ENCODE peak calls at places on chromosomes 2 and 18, in ten cellular contexts. A is upper lobe of right lung, V is tibial artery, U is body of pancreas, L is pancreas, H is mammary epithelial cell, C is colonic mucosa, N is PC-9, S is psoas muscle, R is suprapubic skin. G is an unnamed sample.

GRCh38 chr2:71299507-71299906 is 32.1 kb upstream of the ZNF638 start:
- DNase-seq in A (no peak), V (no peak), U (no peak), L (no peak), H (peak; percentile 16), C (no peak), N (no peak), S (no peak), R (no peak), G (no peak)

GRCh38 chr2:74205113-74205512 is 6.7 kb downstream of the MTHFD2 start:
- DNase-seq in A (no peak), V (no peak), U (no peak), L (no peak), H (no peak), C (no peak), N (no peak), S (no peak), R (no peak), G (no peak)

GRCh38 chr2:11286749-11287148 is 57.7 kb downstream of the ROCK2 start:
- DNase-seq in A (no peak), V (no peak), U (no peak), L (no peak), H (no peak), C (no peak), N (no peak), S (no peak), R (no peak), G (no peak)

GRCh38 chr2:73091164-73091563 is 19.7 kb upstream of the SFXN5 start:
- DNase-seq in A (no peak), V (no peak), U (no peak), L (no peak), H (no peak), C (no peak), N (no peak), S (no peak), R (no peak), G (peak; percentile 37)

GRCh38 chr2:10473121-10473756 is 25.1 kb upstream of the ODC1 start:
- DNase-seq in A (peak; percentile 15), V (peak; percentile 49), U (no peak), L (no peak), H (no peak), C (no peak), N (no peak), S (no peak), R (no peak), G (no peak)

GRCh38 chr2:240351826-240352426 is 83.5 kb upstream of the GPC1 start:
- DNase-seq in A (no peak), V (peak; percentile 55), U (no peak), L (no peak), H (no peak), C (no peak), N (no peak), S (no peak), R (no peak), G (no peak)

GRCh38 chr2:12318427-12319057 is 398.2 kb upstream of the TRIB2 start:
- DNase-seq in A (no peak), V (no peak), U (no peak), L (no peak), H (peak; percentile 93), C (peak; percentile 62), N (peak; percentile 93), S (no peak), R (no peak), G (no peak)

GRCh38 chr18:24831871-24832665 is 371.6 kb downstream of the HRH4 start:
- DNase-seq in A (no peak), V (no peak), U (no peak), L (peak; percentile 32), H (no peak), C (no peak), N (no peak), S (no peak), R (no peak), G (no peak)

DNA sequence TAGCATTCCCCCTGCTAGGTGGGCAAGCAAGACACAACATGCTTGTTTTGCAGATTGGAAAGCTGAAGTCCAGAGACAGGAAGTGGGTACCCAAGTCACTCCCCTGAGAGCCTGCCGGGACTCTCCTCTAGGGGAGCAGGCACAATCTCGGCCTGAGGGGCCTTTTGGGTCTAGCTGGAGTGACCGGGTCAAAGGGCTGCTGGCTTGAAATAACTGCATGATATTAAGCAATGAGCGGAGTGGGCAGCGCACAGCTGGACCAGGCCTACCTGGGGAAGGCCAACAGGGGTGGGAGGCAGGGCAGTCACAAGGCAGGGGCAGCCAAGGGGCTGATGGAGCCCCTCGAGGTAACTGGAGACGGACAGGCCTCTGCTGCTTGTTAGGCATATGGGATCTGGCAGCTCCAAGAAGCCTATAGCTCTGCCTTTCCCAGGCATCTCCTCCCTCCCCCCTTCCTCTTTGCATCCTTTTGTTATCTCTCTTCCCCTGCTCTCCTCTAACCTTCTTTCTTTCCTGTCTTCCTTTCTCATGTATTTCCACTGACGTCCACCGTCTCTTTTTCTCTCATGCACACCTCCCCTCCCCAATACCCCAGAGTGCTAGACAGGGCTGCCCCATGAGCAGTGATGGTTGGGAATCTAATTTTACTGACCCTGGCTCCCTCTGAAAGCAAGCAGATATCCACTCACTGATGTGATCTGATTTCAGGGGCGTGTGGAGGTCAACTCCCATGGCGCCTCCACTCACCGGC is 237.5 kb downstream of the LOXHD1 start:
- DNase-seq in A (peak; percentile 57), V (peak; percentile 53), U (no peak), L (no peak), H (no peak), C (no peak), N (no peak), S (no peak), R (peak; percentile 66), G (no peak)
- H3K27ac ChIP-seq in A (no peak overlapping the region), V (no peak overlapping the region), U (no peak overlapping the region), L (no peak overlapping the region), H (no peak overlapping the region), C (no peak overlapping the region), N (no peak overlapping the region), S (peak overlapping the region; percentile 81), R (no peak overlapping the region), G (no peak overlapping the region)

DNA sequence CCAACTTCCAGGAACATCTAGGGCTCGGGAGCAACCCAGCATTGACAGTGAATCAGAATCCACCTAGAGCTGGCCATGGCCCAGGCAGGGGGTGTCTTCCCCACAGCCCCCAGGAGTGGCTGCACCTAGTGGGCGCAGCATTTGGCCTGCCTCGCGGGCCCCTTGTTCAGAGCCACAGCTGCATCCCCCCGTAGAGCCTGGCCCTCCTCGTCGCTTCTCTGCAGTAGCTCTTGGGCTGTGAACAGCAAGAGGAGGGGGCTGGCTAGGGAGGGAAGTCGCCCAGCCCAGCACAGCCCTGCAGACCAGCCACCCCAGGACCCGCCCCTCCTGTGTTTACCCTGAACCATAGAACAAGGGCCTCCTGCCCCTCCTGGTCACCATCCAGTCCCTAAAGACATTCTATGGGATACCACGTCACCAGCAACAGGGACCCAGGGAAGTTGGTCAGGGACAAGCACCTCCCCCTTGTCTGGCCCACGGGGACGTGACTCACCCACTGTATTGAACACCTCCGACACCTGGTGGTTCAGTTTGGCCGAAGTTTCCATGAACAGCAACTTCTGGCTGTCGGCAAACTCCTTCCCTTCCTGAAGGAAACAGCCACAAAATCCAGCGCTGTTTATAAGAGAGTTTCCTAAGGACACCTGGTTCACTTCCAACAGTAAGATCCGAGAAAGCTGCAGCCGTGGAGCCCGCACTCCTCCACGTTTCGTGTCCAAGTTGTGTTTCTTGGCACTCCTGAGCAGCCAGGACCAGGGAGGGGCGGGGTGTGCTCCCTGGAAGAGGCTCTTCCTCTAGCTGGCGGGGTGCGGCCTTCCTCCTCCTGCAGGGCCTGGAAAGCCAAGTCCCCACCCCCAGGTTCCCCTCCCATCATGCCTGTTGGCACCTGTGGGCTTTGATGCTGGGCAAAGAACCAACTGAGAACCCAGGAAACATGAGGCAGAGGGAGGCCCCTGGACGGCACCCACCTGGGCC is 8.8 kb downstream of the PRLH start:
- DNase-seq in A (peak; percentile 77), V (no peak), U (peak; percentile 87), L (no peak), H (peak; percentile 78), C (peak; percentile 57), N (peak; percentile 61), S (no peak), R (no peak), G (peak; percentile 84)
- TF ChIP-seq CTCF in A (no peak), V (no peak), U (no peak), L (no peak), H (peak; percentile 28), C (no peak), N (no peak), S (no peak), R (no peak), G (no peak)

GRCh38 chr2:207143474-207144190 is 22.1 kb downstream of the KLF7 start:
- DNase-seq in A (peak; percentile 79), V (peak; percentile 92), U (peak; percentile 50), L (peak; percentile 16), H (no peak), C (peak; percentile 52), N (no peak), S (peak; percentile 82), R (peak; percentile 79), G (peak; percentile 92)

GRCh38 chr2:207143131-207143473 is 22.6 kb downstream of the KLF7 start:
- DNase-seq in A (no peak), V (no peak), U (no peak), L (no peak), H (no peak), C (no peak), N (no peak), S (no peak), R (no peak), G (no peak)

GRCh38 chr2:207141381-207141780 is 24.4 kb downstream of the KLF7 start:
- DNase-seq in A (no peak), V (no peak), U (no peak), L (no peak), H (no peak), C (no peak), N (no peak), S (no peak), R (no peak), G (no peak)

GRCh38 chr2:207142461-207142860 is 23.3 kb downstream of the KLF7 start:
- DNase-seq in A (no peak), V (no peak), U (no peak), L (no peak), H (no peak), C (no peak), N (no peak), S (no peak), R (no peak), G (no peak)

GRCh38 chr2:207144191-207144795 is 21.5 kb downstream of the KLF7 start:
- DNase-seq in A (no peak), V (no peak), U (no peak), L (no peak), H (no peak), C (no peak), N (no peak), S (no peak), R (no peak), G (no peak)
- H3K4me3 ChIP-seq in A (peak overlapping the region; percentile 12), V (peak overlapping the region; percentile 32), U (no peak overlapping the region), L (no peak overlapping the region), H (no peak overlapping the region), C (no peak overlapping the region), N (no peak overlapping the region), S (peak overlapping the region; percentile 40), R (peak overlapping the region; percentile 15), G (no peak overlapping the region)

GRCh38 chr18:63237911-63238710 is 81.5 kb downstream of the BCL2 start:
- DNase-seq in A (no peak), V (peak; percentile 74), U (peak; percentile 63), L (peak; percentile 53), H (peak; percentile 72), C (no peak), N (peak; percentile 86), S (peak; percentile 24), R (no peak), G (no peak)

GRCh38 chr18:63238711-63239110 is 80.9 kb downstream of the BCL2 start:
- DNase-seq in A (no peak), V (no peak), U (no peak), L (no peak), H (no peak), C (no peak), N (no peak), S (no peak), R (no peak), G (no peak)

GRCh38 chr18:63236417-63236816 is 83.2 kb downstream of the BCL2 start:
- DNase-seq in A (no peak), V (no peak), U (no peak), L (no peak), H (no peak), C (no peak), N (no peak), S (no peak), R (no peak), G (no peak)

GRCh38 chr18:63236990-63237389 is 82.6 kb downstream of the BCL2 start:
- DNase-seq in A (peak; percentile 69), V (peak; percentile 75), U (no peak), L (no peak), H (no peak), C (no peak), N (no peak), S (peak; percentile 40), R (no peak), G (peak; percentile 75)

GRCh38 chr18:63237486-63237885 is 82.1 kb downstream of the BCL2 start:
- DNase-seq in A (no peak), V (no peak), U (no peak), L (no peak), H (no peak), C (no peak), N (peak; percentile 36), S (no peak), R (no peak), G (no peak)
- H3K27ac ChIP-seq in A (peak overlapping the region; percentile 81), V (peak overlapping the region; percentile 82), U (peak overlapping the region; percentile 48), L (peak overlapping the region; percentile 70), H (peak overlapping the region; percentile 55), C (peak overlapping the region; percentile 62), N (peak overlapping the region; percentile 76), S (peak overlapping the region; percentile 85), R (peak overlapping the region; percentile 86), G (peak overlapping the region; percentile 84)